ENCODE peak calls at places on chromosomes 2 and 18, in five cellular contexts. R is thoracic aorta; W is activated CD4-positive, CD25-positive, alpha-beta regulatory T cell treated with anti-CD3 and anti-CD28 coated beads, Interleukin-2, amount 50 U/mL, for 72 hours; P is activated CD8-positive, alpha-beta memory T cell treated with anti-CD3 and anti-CD28 coated beads for 4 hours; Z is M059J. U is an unnamed sample.

GRCh38 chr2:235605999-235606715 is 112.3 kb downstream of the AGAP1 start:
- DNase-seq in R (no peak), W (no peak), P (no peak), Z (peak; percentile 61), U (no peak)

GRCh38 chr2:234309431-234309830 is 187.4 kb downstream of the ARL4C start:
- DNase-seq in R (no peak), W (no peak), P (no peak), Z (no peak), U (no peak)

GRCh38 chr2:222891890-222892289 is 31.1 kb downstream of the ACSL3 start:
- DNase-seq in R (no peak), W (no peak), P (no peak), Z (no peak), U (no peak)

GRCh38 chr2:103183061-103183460 is 421.2 kb downstream of the TMEM182 start:
- DNase-seq in R (no peak), W (no peak), P (no peak), Z (no peak), U (no peak)

GRCh38 chr18:56034954-56035353 is 447.0 kb upstream of the TCF4 start:
- DNase-seq in R (no peak), W (no peak), P (no peak), Z (peak; percentile 2), U (no peak)

GRCh38 chr2:234422895-234423505 is 73.9 kb downstream of the ARL4C start:
- DNase-seq in R (no peak), W (no peak), P (no peak), Z (no peak), U (no peak)

GRCh38 chr2:63055510-63056308 is 5.1 kb downstream of the OTX1 start:
- DNase-seq in R (no peak), W (no peak), P (no peak), Z (no peak), U (no peak)

GRCh38 chr2:62716768-62717167 is 11.3 kb downstream of the EHBP1 start:
- DNase-seq in R (no peak), W (no peak), P (no peak), Z (no peak), U (no peak)

GRCh38 chr2:10762651-10763460 is 41.4 kb downstream of the ATP6V1C2 start:
- DNase-seq in R (no peak), W (no peak), P (no peak), Z (no peak), U (peak; percentile 44)

GRCh38 chr2:45237850-45238542 is 228.7 kb upstream of the SIX2 start:
- DNase-seq in R (no peak), W (no peak), P (no peak), Z (peak; percentile 95), U (peak; percentile 33)

GRCh38 chr2:40360652-40361051 is 91.2 kb downstream of the SLC8A1 start:
- DNase-seq in R (no peak), W (no peak), P (no peak), Z (peak; percentile 78), U (no peak)

GRCh38 chr2:168189835-168190426 is 57.5 kb downstream of the STK39 start:
- DNase-seq in R (no peak), W (no peak), P (no peak), Z (peak; percentile 79), U (no peak)

GRCh38 chr2:40797115-40797514 is 345.2 kb upstream of the SLC8A1 start:
- DNase-seq in R (no peak), W (no peak), P (no peak), Z (peak; percentile 19), U (no peak)

GRCh38 chr2:143513081-143513480 is 383.9 kb downstream of the ARHGAP15 start:
- DNase-seq in R (no peak), W (no peak), P (no peak), Z (peak; percentile 55), U (peak; percentile 41)

GRCh38 chr2:218295029-218295428 is 2.7 kb upstream of the TMBIM1 start:
- DNase-seq in R (no peak), W (no peak), P (no peak), Z (no peak), U (no peak)

GRCh38 chr2:171889333-171889732 is 4.7 kb downstream of the SLC25A12 start:
- DNase-seq in R (no peak), W (no peak), P (no peak), Z (no peak), U (no peak)

GRCh38 chr2:164032995-164033394 is 297.2 kb upstream of the FIGN start:
- DNase-seq in R (no peak), W (no peak), P (no peak), Z (no peak), U (no peak)

GRCh38 chr18:7021994-7022840 is 95.4 kb downstream of the LAMA1 start:
- DNase-seq in R (no peak), W (no peak), P (no peak), Z (peak; percentile 73), U (peak; percentile 41)

GRCh38 chr2:117718048-117718447 is 96.4 kb upstream of the DDX18 start:
- DNase-seq in R (no peak), W (no peak), P (no peak), Z (no peak), U (no peak)

GRCh38 chr2:137255990-137256389 is 490.6 kb downstream of the THSD7B start:
- DNase-seq in R (no peak), W (no peak), P (no peak), Z (peak; percentile 62), U (no peak)

GRCh38 chr2:119435953-119436297 is 4.3 kb downstream of the TMEM37 start:
- DNase-seq in R (no peak), W (no peak), P (no peak), Z (no peak), U (no peak)

GRCh38 chr2:174778479-174778962 is 14.2 kb upstream of the CHRNA1 start:
- DNase-seq in R (no peak), W (peak; percentile 60), P (peak; percentile 36), Z (peak; percentile 98), U (peak; percentile 12)

GRCh38 chr2:231615058-231615671 is 22.5 kb downstream of the TEX44 start:
- DNase-seq in R (no peak), W (peak; percentile 38), P (no peak), Z (no peak), U (no peak)

GRCh38 chr2:192072261-192072660 is 122.5 kb downstream of the TMEFF2 start:
- DNase-seq in R (no peak), W (no peak), P (no peak), Z (no peak), U (no peak)

GRCh38 chr2:11781624-11782023 is 35.2 kb downstream of the LPIN1 start:
- DNase-seq in R (no peak), W (no peak), P (no peak), Z (no peak), U (no peak)

GRCh38 chr18:54672109-54672508 is 81.1 kb downstream of the DYNAP start:
- DNase-seq in R (no peak), W (no peak), P (no peak), Z (no peak), U (no peak)

GRCh38 chr2:54468643-54469042 is 12.5 kb downstream of the SPTBN1 start:
- DNase-seq in R (no peak), W (no peak), P (no peak), Z (no peak), U (no peak)

U was measured in KBM-7.